ENCODE peak calls at places on chromosomes 5 and 9, in nine cellular contexts. O is amniotic stem cell, V is stomach, Y is NCI-H1436, A is cerebellar cortex, R is endothelial cell, Q is NCI-H2081, I is nephron progenitor cell, J is T follicular helper cell. S is an unnamed sample.

GRCh38 chr5:28065664-28066063 is 1027.3 kb upstream of the CDH9 start:
- DNase-seq in I (no peak), Y (no peak), V (no peak), R (no peak), J (no peak), A (no peak), O (no peak), Q (no peak), S (no peak)

GRCh38 chr9:93698140-93698908 is 121.9 kb downstream of the PHF2 start:
- DNase-seq in O (no peak), R (no peak), J (no peak), V (no peak), Y (no peak), I (no peak), A (no peak), Q (no peak), S (no peak)

GRCh38 chr9:70340572-70340971 is 73.9 kb downstream of the KLF9 start:
- DNase-seq in A (peak; percentile 68), Y (no peak), Q (peak; percentile 17), I (no peak), J (no peak), V (no peak), R (no peak), O (peak; percentile 31), S (peak; percentile 55)

GRCh38 chr9:6209966-6210365 is 5.6 kb upstream of the IL33 start:
- DNase-seq in A (no peak), Q (no peak), V (no peak), Y (no peak), O (no peak), J (no peak), R (no peak), I (no peak), S (no peak)

GRCh38 chr5:34738381-34738780 is 82.3 kb downstream of the RAI14 start:
- DNase-seq in Q (no peak), I (no peak), J (no peak), R (no peak), O (no peak), Y (no peak), A (peak; percentile 90), V (peak; percentile 29), S (no peak)

GRCh38 chr5:53017383-53017782 is 28.2 kb downstream of the ITGA2 start:
- DNase-seq in A (no peak), J (no peak), I (no peak), V (no peak), Q (no peak), R (no peak), O (no peak), Y (no peak), S (no peak)

GRCh38 chr9:69028754-69029153 is 6.8 kb upstream of the FXN start:
- DNase-seq in R (no peak), Y (no peak), I (no peak), A (no peak), O (no peak), V (no peak), Q (no peak), J (no peak), S (peak; percentile 16)

GRCh38 chr9:87557996-87558395 is 60.3 kb downstream of the DAPK1 start:
- DNase-seq in O (no peak), R (no peak), Y (no peak), V (peak; percentile 67), Q (peak; percentile 32), I (no peak), J (no peak), A (no peak), S (peak; percentile 33)

GRCh38 chr5:68447121-68447520 is 231.6 kb downstream of the PIK3R1 start:
- DNase-seq in Q (no peak), I (no peak), R (no peak), V (no peak), O (no peak), J (no peak), Y (no peak), A (no peak), S (no peak)

GRCh38 chr9:76534031-76534430 is 75.0 kb downstream of the GCNT1 start:
- DNase-seq in Y (no peak), J (no peak), A (no peak), O (peak; percentile 32), Q (no peak), I (no peak), R (no peak), V (no peak), S (peak; percentile 52)

GRCh38 chr9:33942471-33943083 is 106.1 kb downstream of the UBAP2 start:
- DNase-seq in Y (no peak), R (no peak), J (no peak), V (no peak), Q (no peak), A (no peak), O (peak; percentile 56), I (no peak), S (peak; percentile 82)

GRCh38 chr9:8429157-8429556 is 629.6 kb upstream of the DMAC1 start:
- DNase-seq in J (no peak), A (no peak), Q (no peak), Y (no peak), O (no peak), R (no peak), V (no peak), I (no peak), S (no peak)

GRCh38 chr5:15354011-15354410 is 146.0 kb upstream of the FBXL7 start:
- DNase-seq in R (no peak), A (no peak), Y (no peak), J (no peak), Q (no peak), V (no peak), I (no peak), O (no peak), S (no peak)